ENCODE peak calls at places on chromosome 4, in five cellular contexts. U is lower lobe of right lung; G is left colon; W is stimulated activated CD4-positive, alpha-beta T cell treated with anti-CD3 and anti-CD28 coated beads, Interleukin-2, amount 100 ng/mL, for 24 hours; S is activated T-helper 9 cell treated with anti-CD3 and anti-CD28 coated beads, Interleukin-2, amount 50 U/mL, for 16 hours. K is an unnamed sample.

GRCh38 chr4:7295917-7296660 is 103.8 kb downstream of the SORCS2 start:
- DNase-seq in G (peak), U (no peak), S (no peak), W (peak), K (no peak)

GRCh38 chr4:55444822-55445221 is 49.1 kb downstream of the TMEM165 start:
- DNase-seq in U (no peak), W (no peak), S (no peak), G (no peak), K (no peak)

GRCh38 chr4:80322716-80323115 is 12.8 kb upstream of the CFAP299 start:
- DNase-seq in G (no peak), U (no peak), S (no peak), W (no peak), K (no peak)

GRCh38 chr4:150033937-150034336 is 44.3 kb upstream of the DCLK2 start:
- DNase-seq in S (no peak), U (no peak), G (peak), W (no peak), K (no peak)

GRCh38 chr4:13170131-13170530 is 314.0 kb downstream of the RAB28 start:
- DNase-seq in G (no peak), S (no peak), U (no peak), W (no peak), K (no peak)

GRCh38 chr4:55727746-55728145 is 91.6 kb upstream of the NMU start:
- DNase-seq in W (no peak), G (no peak), U (no peak), S (no peak), K (no peak)

GRCh38 chr4:16142598-16143295 is 58.9 kb upstream of the PROM1 start:
- DNase-seq in U (no peak), G (peak), S (no peak), W (no peak), K (no peak)

GRCh38 chr4:56186808-56187523 is 200.3 kb downstream of the AASDH start:
- DNase-seq in U (no peak), W (no peak), G (no peak), S (no peak), K (no peak)

GRCh38 chr4:151644625-151645024 is 116.2 kb downstream of the GATB start:
- DNase-seq in W (peak), S (no peak), U (no peak), G (no peak), K (no peak)

GRCh38 chr4:168633071-168633470 is 136.2 kb downstream of the PALLD start:
- DNase-seq in S (no peak), U (no peak), W (no peak), G (no peak), K (no peak)